ENCODE peak calls at places on chromosomes 1 and 21, in five cellular contexts. N, J, Q, T and U are unnamed samples. For H3K36me3, the result is how much of the 10 kb centered on the place peaks cover.

GRCh38 chr1:9859252-9860014 is 35.7 kb upstream of the CLSTN1 start:
- DNase-seq in N (no peak), J (no peak), Q (no peak), T (peak), U (no peak)

GRCh38 chr1:217133092-217133491 is 409.9 kb upstream of the ESRRG start:
- DNase-seq in N (no peak), J (no peak), T (peak), Q (no peak), U (no peak)

GRCh38 chr1:40668769-40669525 is 3.5 kb upstream of the RIMS3 start:
- DNase-seq in J (peak), Q (peak), N (peak), T (peak), U (peak)

GRCh38 chr1:201896951-201897391 is 8.3 kb downstream of the SHISA4 start:
- DNase-seq in Q (peak), N (no peak), T (no peak), J (peak), U (no peak)

GRCh38 chr21:43361493-43362296 is 65.2 kb downstream of the SIK1 start:
- DNase-seq in Q (peak), J (no peak), T (peak), N (no peak), U (peak)

GRCh38 chr1:64962447-64962846 is 3.9 kb downstream of the JAK1 start:
- DNase-seq in Q (no peak), J (no peak), N (no peak), T (no peak), U (no peak)

GRCh38 chr1:93977546-93977945 is 68.3 kb upstream of the GCLM start:
- DNase-seq in T (no peak), Q (no peak), N (no peak), J (no peak), U (no peak)

GRCh38 chr1:228351850-228352249 is 54.8 kb downstream of the TRIM11 start:
- DNase-seq in N (no peak), T (peak), J (no peak), Q (no peak), U (no peak)

GRCh38 chr1:224809137-224809536 is 120.3 kb upstream of the DNAH14 start:
- DNase-seq in T (no peak), N (no peak), J (no peak), Q (no peak), U (no peak)

GRCh38 chr1:54570161-54570560 is 22.1 kb downstream of the ACOT11 start:
- DNase-seq in N (no peak), J (no peak), T (no peak), Q (no peak), U (no peak)

GRCh38 chr1:183674339-183674738 is 21.2 kb upstream of the APOBEC4 start:
- DNase-seq in J (no peak), Q (no peak), T (no peak), N (no peak), U (no peak)

GRCh38 chr1:9615316-9616063 is 26.8 kb downstream of the TMEM201 start:
- DNase-seq in T (peak), J (no peak), Q (peak), N (no peak), U (no peak)

GRCh38 chr1:110956586-110956985 is 7.1 kb downstream of the LRIF1 start:
- DNase-seq in Q (no peak), J (no peak), N (no peak), T (no peak), U (no peak)

GRCh38 chr1:230977781-230978490 is 725 bp downstream of the TTC13 start:
- DNase-seq in Q (peak), N (no peak), J (peak), T (peak), U (peak)

GRCh38 chr1:44408181-44409018 is 3.3 kb downstream of the RNF220 start:
- DNase-seq in N (no peak), J (no peak), Q (no peak), T (peak), U (no peak)

GRCh38 chr21:37758997-37759396 is 157.3 kb downstream of the KCNJ6 start:
- DNase-seq in N (peak), Q (peak), T (no peak), J (no peak), U (peak)

GRCh38 chr1:157045251-157046218 is at the start of gene ARHGEF11:
- DNase-seq in J (peak), T (peak), Q (peak), N (peak), U (peak)

GRCh38 chr1:167016090-167016750 is 27.1 kb downstream of the MAEL start:
- DNase-seq in T (no peak), J (no peak), N (no peak), Q (no peak), U (no peak)

GRCh38 chr1:230067871-230068814 is 1.1 kb downstream of the GALNT2 start:
- DNase-seq in T (peak), J (no peak), Q (no peak), N (no peak), U (peak)

GRCh38 chr1:161298116-161298515 is 11.7 kb downstream of the MPZ start:
- DNase-seq in J (no peak), N (no peak), T (no peak), Q (no peak), U (no peak)

GRCh38 chr1:4072754-4073153 is 172.7 kb upstream of the C1orf174 start:
- DNase-seq in Q (no peak), J (no peak), N (no peak), T (no peak), U (no peak)

GRCh38 chr1:205510308-205510950 is 6.0 kb downstream of the CDK18 start:
- DNase-seq in Q (no peak), N (no peak), T (peak), J (no peak), U (no peak)

GRCh38 chr1:69710484-69710883 is 142.8 kb downstream of the LRRC7 start:
- DNase-seq in T (no peak), Q (no peak), N (no peak), J (no peak), U (no peak)

GRCh38 chr21:42568377-42568776 is 54.7 kb downstream of the SLC37A1 start:
- DNase-seq in Q (peak), T (peak), N (peak), J (peak), U (no peak)

GRCh38 chr1:5491207-5491904 is 500.9 kb downstream of the NPHP4 start:
- DNase-seq in Q (no peak), T (no peak), J (no peak), N (no peak), U (no peak)

GRCh38 chr21:42395302-42395701 is 550 bp downstream of the TMPRSS3 start:
- DNase-seq in N (no peak), J (no peak), T (no peak), Q (no peak), U (no peak)

GRCh38 chr1:110874303-110875215 is 1.6 kb downstream of the CD53 start:
- DNase-seq in T (no peak), N (no peak), Q (no peak), J (no peak), U (no peak)

GRCh38 chr1:204104331-204105222 is 31.7 kb downstream of the SOX13 start:
- DNase-seq in T (no peak), J (no peak), N (peak), Q (no peak), U (no peak)

GRCh38 chr1:160607051-160608032 is 28.0 kb upstream of the CD84 start:
- DNase-seq in T (no peak), N (peak), J (no peak), Q (peak), U (peak)

GRCh38 chr1:172723251-172723650 is 64.3 kb downstream of the FASLG start:
- DNase-seq in Q (no peak), T (no peak), N (no peak), J (no peak), U (no peak)

GRCh38 chr1:172720325-172720724 is 61.4 kb downstream of the FASLG start:
- DNase-seq in J (no peak), Q (no peak), N (no peak), T (no peak), U (no peak)

GRCh38 chr1:172717722-172718455 is 59.0 kb downstream of the FASLG start:
- DNase-seq in T (no peak), Q (no peak), J (no peak), N (no peak), U (no peak)

GRCh38 chr1:172719694-172720138 is 60.8 kb downstream of the FASLG start:
- DNase-seq in N (no peak), T (no peak), Q (no peak), J (no peak), U (no peak)

DNA sequence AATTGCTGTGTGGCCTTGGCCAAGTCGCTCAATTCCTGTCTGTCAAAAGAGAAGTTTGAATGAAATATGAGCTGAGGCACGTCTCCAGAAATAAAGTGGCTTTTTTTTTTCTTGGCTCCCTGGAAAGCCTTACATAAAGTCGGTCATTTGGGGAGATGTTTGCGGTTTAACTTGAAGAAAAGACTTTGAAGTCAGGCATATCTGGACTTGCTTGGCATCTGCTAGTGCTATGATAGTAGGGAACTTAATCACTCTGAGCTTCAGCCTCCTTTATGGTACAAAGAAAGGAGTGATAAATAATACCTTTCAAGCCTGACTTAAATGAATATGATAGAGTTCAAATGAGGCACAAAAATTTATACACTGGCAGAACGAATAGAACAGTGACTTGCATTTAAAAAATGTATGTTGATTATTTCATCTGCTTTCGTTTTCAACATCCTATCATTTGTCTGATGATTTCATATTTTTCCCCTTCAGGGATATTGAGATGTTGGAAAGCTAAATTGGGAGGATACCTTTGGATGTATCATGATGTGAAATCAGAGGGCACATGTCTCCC is 60.2 kb downstream of the FASLG start:
- DNase-seq in N (no peak), Q (no peak), J (no peak), T (no peak), U (peak)
- H3K36me3 ChIP-seq in N (under half), Q (under half), J (under half), T (under half), U (under half)

GRCh38 chr1:116382857-116383256 is 9.8 kb downstream of the ATP1A1 start:
- DNase-seq in T (no peak), N (no peak), Q (no peak), J (no peak), U (no peak)
- H3K36me3 ChIP-seq in T (under half), N (under half), Q (under half), J (under half), U (under half)

GRCh38 chr1:35856964-35857363 is 26.0 kb upstream of the AGO1 start:
- DNase-seq in T (no peak), N (no peak), Q (no peak), J (no peak), U (no peak)

GRCh38 chr1:35851175-35851869 is 31.7 kb upstream of the AGO1 start:
- DNase-seq in T (no peak), J (peak), Q (no peak), N (no peak), U (no peak)

GRCh38 chr1:35857830-35858229 is 25.2 kb upstream of the AGO1 start:
- DNase-seq in T (no peak), J (no peak), Q (peak), N (no peak), U (no peak)

GRCh38 chr1:35852241-35852640 is 30.8 kb upstream of the AGO1 start:
- DNase-seq in T (no peak), J (no peak), N (no peak), Q (no peak), U (no peak)

GRCh38 chr1:35855016-35855700 is 27.9 kb upstream of the AGO1 start:
- DNase-seq in T (no peak), J (no peak), Q (peak), N (no peak), U (peak)
- H3K36me3 ChIP-seq in T (under half), J (under half), Q (under half), N (under half), U (under half)

DNA sequence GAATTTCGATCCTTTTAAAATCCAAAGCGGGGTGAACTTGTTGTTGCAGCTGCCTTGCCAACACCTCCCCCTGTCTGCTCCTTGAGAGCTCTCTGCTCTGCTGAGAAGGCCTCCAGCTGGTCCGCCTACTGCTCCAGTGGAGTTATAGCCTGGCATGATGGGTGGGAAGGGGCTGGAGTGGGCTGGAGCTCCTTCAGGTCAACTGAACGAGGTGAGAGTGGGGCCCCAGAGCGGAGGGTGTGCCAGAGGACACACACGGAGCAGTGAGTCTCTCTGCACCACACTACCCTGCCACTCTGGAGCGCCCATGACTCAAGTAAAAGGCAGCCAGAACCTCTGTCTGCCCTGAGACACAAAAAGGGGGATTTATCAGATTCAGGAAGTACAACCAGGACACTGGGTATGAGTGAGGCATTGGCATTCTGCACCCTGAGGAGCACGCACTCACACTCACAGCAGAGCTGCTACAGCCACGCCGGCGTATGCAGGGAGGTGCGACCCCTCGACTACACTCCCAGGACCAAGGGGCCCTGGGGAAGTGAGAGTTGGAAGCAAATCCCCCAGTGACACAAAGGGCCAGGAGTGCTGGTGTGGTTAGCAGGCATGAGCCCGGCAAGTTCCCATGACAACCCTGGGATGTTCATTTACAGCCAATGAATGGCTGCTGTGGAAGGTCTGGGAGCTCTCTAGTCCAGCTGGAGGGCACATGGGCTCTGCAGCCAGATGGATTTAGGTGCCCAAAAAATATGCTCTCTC is 28.0 kb upstream of the EVA1B start:
- DNase-seq in J (no peak), T (no peak), Q (no peak), N (peak), U (no peak)
- H3K36me3 ChIP-seq in J (under half), T (under half), Q (under half), N (half or more), U (under half)

GRCh38 chr1:52423771-52424170 is 19.4 kb downstream of the PRPF38A start:
- DNase-seq in N (no peak), J (no peak), Q (no peak), T (no peak), U (no peak)
- H3K36me3 ChIP-seq in N (under half), J (under half), Q (half or more), T (under half), U (under half)

DNA sequence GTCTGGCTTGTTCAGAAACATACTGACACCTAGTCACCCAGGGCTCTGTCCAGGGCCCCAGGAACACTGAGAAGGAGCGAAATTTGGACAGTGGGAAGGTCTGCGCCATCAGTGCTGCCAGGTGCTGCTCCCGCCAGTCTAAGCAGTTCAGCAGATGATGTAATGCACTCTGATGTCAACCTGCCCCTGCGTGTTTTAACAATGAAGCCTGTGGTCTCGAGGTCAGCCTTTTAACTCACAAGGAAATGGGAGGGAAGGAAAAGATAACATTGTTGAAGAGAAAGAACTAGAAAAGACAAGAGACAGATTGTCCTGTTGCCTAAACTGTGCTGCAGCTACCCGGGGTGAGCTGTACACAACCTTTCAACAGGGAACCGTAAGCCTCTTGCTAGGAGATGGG is 126.6 kb upstream of the IFFO2 start:
- DNase-seq in Q (no peak), J (no peak), N (no peak), T (no peak), U (no peak)
- H3K36me3 ChIP-seq in Q (half or more), J (under half), N (half or more), T (under half), U (under half)

GRCh38 chr1:37493336-37494098 is 19.1 kb downstream of the ZC3H12A start:
- DNase-seq in N (no peak), J (no peak), T (no peak), Q (no peak), U (no peak)
- H3K36me3 ChIP-seq in N (under half), J (under half), T (under half), Q (half or more), U (under half)

GRCh38 chr21:33558777-33559421 is 16.1 kb downstream of the SON start:
- DNase-seq in J (no peak), Q (no peak), N (no peak), T (no peak), U (no peak)
- H3K36me3 ChIP-seq in J (under half), Q (half or more), N (half or more), T (under half), U (under half)

DNA sequence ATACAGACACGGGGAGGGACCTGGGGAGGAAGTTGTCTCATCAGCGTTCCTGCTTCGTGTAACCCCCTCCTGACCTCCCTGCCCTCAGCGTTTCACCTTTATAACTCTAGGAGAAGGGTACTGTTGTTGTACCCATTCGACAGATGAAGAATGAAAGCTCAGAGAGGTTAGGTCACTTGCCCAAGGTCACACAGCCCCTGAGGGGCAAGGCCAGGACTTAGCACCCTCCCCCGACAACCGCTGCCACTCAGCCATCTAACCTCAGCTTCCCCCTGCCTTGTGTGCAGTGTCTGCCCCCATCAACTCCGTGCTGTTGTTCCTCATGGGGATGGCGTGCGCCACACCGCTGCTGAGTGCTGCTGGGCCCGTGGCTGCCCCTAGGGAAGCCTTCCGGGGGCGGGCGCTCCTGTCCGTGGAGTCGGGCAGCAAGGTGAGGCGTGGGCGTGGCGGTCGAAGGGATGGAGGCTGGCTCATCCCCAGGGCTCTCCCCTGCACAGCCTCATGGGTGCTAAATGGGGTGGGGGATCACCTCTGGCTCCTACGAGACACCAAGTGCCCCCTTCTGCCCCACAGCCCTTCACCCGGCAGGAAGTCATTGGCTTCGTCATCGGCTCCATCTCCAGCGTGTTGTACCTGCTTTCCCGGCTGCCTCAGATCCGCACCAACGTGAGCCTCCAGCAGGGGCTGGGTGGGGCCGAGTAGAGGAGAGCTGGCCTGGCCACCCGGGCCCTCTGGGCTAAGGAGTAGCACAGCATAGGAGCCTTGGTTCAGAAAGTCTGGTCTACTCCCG is 14.0 kb downstream of the SLC66A1 start:
- DNase-seq in J (no peak), Q (no peak), T (peak), N (no peak), U (no peak)
- H3K36me3 ChIP-seq in J (under half), Q (under half), T (under half), N (half or more), U (under half)